ENCODE peak calls at places on chromosomes 2 and 18, in eight cellular contexts. E, P, M, W, O, Y, Q and I are unnamed samples. For H3K9me3, the result is how much of the 10 kb centered on the place peaks cover.

GRCh38 chr2:239394346-239394945 is 6.4 kb downstream of the HDAC4 start:
- DNase-seq in E (no peak), P (peak), M (no peak), W (no peak), O (no peak), Y (peak), Q (peak), I (peak)

GRCh38 chr2:134712334-134712733 is 6.5 kb downstream of the TMEM163 start:
- DNase-seq in E (no peak), P (no peak), M (no peak), W (no peak), O (no peak), Y (no peak), Q (no peak), I (no peak)

GRCh38 chr2:239164281-239164871 is 236.4 kb downstream of the HDAC4 start:
- DNase-seq in E (no peak), P (peak), M (peak), W (peak), O (no peak), Y (no peak), Q (peak), I (no peak)

GRCh38 chr2:239991689-239992314 is 33.3 kb downstream of the NDUFA10 start:
- DNase-seq in E (peak), P (no peak), M (no peak), W (no peak), O (no peak), Y (peak), Q (no peak), I (no peak)

GRCh38 chr2:88080545-88080944 is 12.9 kb downstream of the SMYD1 start:
- DNase-seq in E (no peak), P (no peak), M (no peak), W (no peak), O (no peak), Y (no peak), Q (no peak), I (no peak)

GRCh38 chr2:239390546-239391285 is 10.1 kb downstream of the HDAC4 start:
- DNase-seq in E (no peak), P (peak), M (no peak), W (peak), O (no peak), Y (no peak), Q (peak), I (no peak)

GRCh38 chr2:9715238-9715637 is 84.4 kb upstream of the YWHAQ start:
- DNase-seq in E (no peak), P (no peak), M (no peak), W (no peak), O (no peak), Y (no peak), Q (no peak), I (no peak)

GRCh38 chr2:68828887-68829708 is 42.1 kb downstream of the BMP10 start:
- DNase-seq in E (peak), P (peak), M (peak), W (peak), O (peak), Y (peak), Q (peak), I (peak)

GRCh38 chr2:86673976-86674670 is 46.0 kb upstream of the RMND5A start:
- DNase-seq in E (no peak), P (no peak), M (no peak), W (no peak), O (no peak), Y (no peak), Q (no peak), I (no peak)

GRCh38 chr2:172404824-172405223 is 22.6 kb upstream of the ITGA6 start:
- DNase-seq in E (no peak), P (no peak), M (no peak), W (no peak), O (no peak), Y (no peak), Q (no peak), I (no peak)

GRCh38 chr18:8756571-8756970 is 51.2 kb downstream of the MTCL1 start:
- DNase-seq in E (peak), P (no peak), M (no peak), W (no peak), O (no peak), Y (no peak), Q (no peak), I (no peak)

GRCh38 chr2:200590090-200590489 is 4.3 kb downstream of the AOX1 start:
- DNase-seq in E (no peak), P (no peak), M (no peak), W (peak), O (no peak), Y (no peak), Q (no peak), I (peak)

GRCh38 chr2:133012847-133013734 is 343.1 kb upstream of the LYPD1 start:
- DNase-seq in E (no peak), P (no peak), M (no peak), W (no peak), O (no peak), Y (no peak), Q (no peak), I (no peak)

GRCh38 chr2:87401726-87402345 is 346.1 kb upstream of the PLGLB2 start:
- DNase-seq in E (no peak), P (no peak), M (peak), W (no peak), O (no peak), Y (no peak), Q (peak), I (peak)

GRCh38 chr2:100071350-100072043 is 70.9 kb downstream of the AFF3 start:
- DNase-seq in E (no peak), P (no peak), M (no peak), W (no peak), O (no peak), Y (no peak), Q (no peak), I (no peak)

GRCh38 chr18:34595673-34596072 is 114.4 kb upstream of the DTNA start:
- DNase-seq in E (peak), P (no peak), M (no peak), W (peak), O (no peak), Y (peak), Q (no peak), I (no peak)

GRCh38 chr2:12296915-12297314 is 419.8 kb upstream of the TRIB2 start:
- DNase-seq in E (no peak), P (no peak), M (no peak), W (no peak), O (no peak), Y (no peak), Q (no peak), I (no peak)

GRCh38 chr2:25014631-25015030 is 27.2 kb upstream of the EFR3B start:
- DNase-seq in E (no peak), P (no peak), M (no peak), W (peak), O (no peak), Y (no peak), Q (no peak), I (no peak)

GRCh38 chr2:216904974-216905373 is 45.1 kb upstream of the TNP1 start:
- DNase-seq in E (no peak), P (no peak), M (no peak), W (no peak), O (no peak), Y (no peak), Q (no peak), I (no peak)

GRCh38 chr18:62539284-62540168 is 16.7 kb downstream of the ZCCHC2 start:
- DNase-seq in E (no peak), P (no peak), M (no peak), W (no peak), O (no peak), Y (no peak), Q (no peak), I (no peak)

GRCh38 chr2:215826838-215827441 is 186.4 kb downstream of the MREG start:
- DNase-seq in E (peak), P (no peak), M (no peak), W (no peak), O (no peak), Y (peak), Q (no peak), I (no peak)

GRCh38 chr2:9422321-9423099 is 818 bp downstream of the ITGB1BP1 start:
- DNase-seq in E (peak), P (no peak), M (peak), W (peak), O (peak), Y (peak), Q (peak), I (peak)

GRCh38 chr2:208556954-208557601 is 150.5 kb downstream of the PTH2R start:
- DNase-seq in E (no peak), P (no peak), M (no peak), W (no peak), O (no peak), Y (no peak), Q (no peak), I (no peak)

GRCh38 chr2:20538308-20539132 is 91.6 kb downstream of the RHOB start:
- DNase-seq in E (no peak), P (no peak), M (peak), W (no peak), O (no peak), Y (no peak), Q (no peak), I (no peak)

GRCh38 chr2:174012347-174013309 is 47.5 kb upstream of the SP3 start:
- DNase-seq in E (no peak), P (peak), M (peak), W (peak), O (peak), Y (peak), Q (peak), I (peak)

GRCh38 chr18:77065221-77065981 is 67.2 kb downstream of the MBP start:
- DNase-seq in E (peak), P (peak), M (peak), W (no peak), O (peak), Y (peak), Q (no peak), I (peak)

GRCh38 chr2:131142849-131143248 is 37.7 kb downstream of the PLEKHB2 start:
- DNase-seq in E (no peak), P (no peak), M (no peak), W (no peak), O (no peak), Y (no peak), Q (no peak), I (no peak)

GRCh38 chr2:218166791-218167190 is at the start of gene CXCR1:
- DNase-seq in E (no peak), P (no peak), M (no peak), W (no peak), O (no peak), Y (no peak), Q (no peak), I (no peak)

GRCh38 chr2:31748041-31748440 is 167.3 kb upstream of the SRD5A2 start:
- DNase-seq in E (no peak), P (no peak), M (no peak), W (no peak), O (no peak), Y (no peak), Q (no peak), I (no peak)

GRCh38 chr2:237060518-237061312 is 25.0 kb upstream of the COPS8 start:
- DNase-seq in E (peak), P (no peak), M (no peak), W (peak), O (peak), Y (peak), Q (no peak), I (peak)

GRCh38 chr2:229553091-229553490 is 161.3 kb downstream of the DNER start:
- DNase-seq in E (no peak), P (no peak), M (no peak), W (no peak), O (no peak), Y (no peak), Q (no peak), I (no peak)

GRCh38 chr18:72638353-72638752 is 94.2 kb upstream of the CBLN2 start:
- DNase-seq in E (no peak), P (no peak), M (no peak), W (no peak), O (no peak), Y (no peak), Q (no peak), I (no peak)

GRCh38 chr2:177164584-177165052 is 48.0 kb upstream of the HNRNPA3 start:
- DNase-seq in E (peak), P (peak), M (peak), W (peak), O (peak), Y (peak), Q (peak), I (peak)

GRCh38 chr2:168640039-168640438 is 162.4 kb upstream of the NOSTRIN start:
- DNase-seq in E (no peak), P (no peak), M (no peak), W (no peak), O (no peak), Y (no peak), Q (no peak), I (no peak)

GRCh38 chr2:236214331-236214995 is 46.3 kb upstream of the GBX2 start:
- DNase-seq in E (no peak), P (no peak), M (no peak), W (no peak), O (no peak), Y (no peak), Q (no peak), I (no peak)

GRCh38 chr2:99444222-99444621 is 45.6 kb downstream of the REV1 start:
- DNase-seq in E (no peak), P (no peak), M (no peak), W (no peak), O (no peak), Y (no peak), Q (no peak), I (no peak)

DNA sequence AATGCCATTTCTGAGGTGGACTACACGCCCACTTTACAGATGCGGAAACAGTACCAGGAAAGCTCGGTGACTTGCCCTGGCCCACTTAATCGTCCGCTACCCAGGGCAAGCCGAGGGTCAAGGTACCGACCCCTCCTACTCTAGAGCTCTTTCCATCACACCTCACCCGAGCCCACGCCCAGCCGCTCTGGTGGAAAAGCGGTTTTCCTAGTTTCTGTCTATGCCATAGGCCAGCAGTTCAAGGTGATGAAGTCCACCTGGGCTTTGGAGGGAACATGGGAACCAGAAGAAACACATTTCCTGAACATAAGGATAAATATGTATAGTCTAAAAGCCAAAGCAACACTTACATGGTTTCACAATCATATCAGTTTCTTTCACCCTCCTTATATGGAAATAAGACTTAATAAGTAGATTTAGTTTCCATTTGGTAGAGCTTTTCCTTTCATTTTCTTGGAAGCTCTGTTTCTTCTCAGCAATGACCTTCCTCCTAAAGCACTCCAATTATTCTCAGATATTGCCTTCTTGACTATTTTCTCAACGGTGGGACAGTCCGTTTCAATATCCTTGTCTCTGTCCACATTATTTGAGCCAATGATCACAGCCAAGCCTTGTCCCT is 589 bp downstream of the VWA3B start:
- DNase-seq in E (no peak), P (no peak), M (no peak), W (no peak), O (no peak), Y (peak), Q (no peak), I (no peak)
- H3K4me3 ChIP-seq in E (peak), P (peak), M (no peak), W (peak), O (peak), Y (peak), Q (peak), I (peak)

GRCh38 chr2:5060956-5061355 is 631.2 kb upstream of the SOX11 start:
- DNase-seq in E (no peak), P (no peak), M (no peak), W (no peak), O (no peak), Y (no peak), Q (no peak), I (no peak)
- H3K9me3 ChIP-seq in E (under half), P (under half), M (under half), W (under half), O (under half), Y (under half), Q (under half), I (under half)

DNA sequence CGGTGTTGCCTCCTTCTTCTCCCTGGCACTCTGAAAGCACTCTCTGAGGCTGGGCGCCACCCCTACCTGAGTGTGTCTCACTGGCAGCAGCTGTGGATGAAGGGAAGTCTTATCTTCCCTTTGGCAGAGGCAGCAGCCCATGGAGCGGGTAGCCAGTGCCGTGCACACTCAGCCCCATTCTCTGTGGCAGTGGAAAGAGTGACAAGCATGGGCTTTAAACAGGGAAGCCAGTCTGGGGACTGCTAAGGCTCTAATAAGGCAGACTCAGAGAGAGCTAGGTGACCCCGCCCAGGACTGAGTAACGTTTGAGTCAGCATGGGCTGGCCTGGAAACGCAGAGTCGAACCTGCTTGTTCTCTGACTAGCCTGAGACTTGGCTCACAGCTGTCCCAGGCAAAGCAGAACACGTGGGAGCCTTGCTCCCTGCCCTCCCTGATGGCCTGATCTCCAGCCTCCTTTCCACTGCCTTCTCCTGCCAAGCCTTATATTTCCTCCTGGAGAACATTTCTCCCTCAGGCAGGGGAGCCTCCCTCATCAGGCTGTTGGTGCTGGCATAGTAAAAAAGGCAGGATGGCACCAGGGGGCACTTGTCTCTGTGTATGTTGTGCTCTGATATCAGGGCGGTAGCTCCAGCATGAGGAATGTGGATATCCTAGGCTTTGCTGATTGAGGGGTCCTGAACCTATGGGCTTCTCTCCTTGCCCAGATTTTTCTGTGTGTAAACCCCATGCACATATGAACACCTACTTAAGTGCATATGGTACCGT is 93.9 kb upstream of the LGALSL start:
- DNase-seq in E (peak), P (peak), M (peak), W (peak), O (peak), Y (peak), Q (peak), I (peak)
- H3K4me3 ChIP-seq in E (no peak), P (no peak), M (no peak), W (no peak), O (no peak), Y (no peak), Q (no peak), I (no peak)

GRCh38 chr2:241586564-241587264 is 28.2 kb downstream of the BOK start:
- DNase-seq in E (no peak), P (no peak), M (no peak), W (no peak), O (no peak), Y (no peak), Q (no peak), I (no peak)
- H3K9me3 ChIP-seq in E (under half), P (under half), M (under half), W (under half), O (under half), Y (half or more), Q (under half), I (under half)

DNA sequence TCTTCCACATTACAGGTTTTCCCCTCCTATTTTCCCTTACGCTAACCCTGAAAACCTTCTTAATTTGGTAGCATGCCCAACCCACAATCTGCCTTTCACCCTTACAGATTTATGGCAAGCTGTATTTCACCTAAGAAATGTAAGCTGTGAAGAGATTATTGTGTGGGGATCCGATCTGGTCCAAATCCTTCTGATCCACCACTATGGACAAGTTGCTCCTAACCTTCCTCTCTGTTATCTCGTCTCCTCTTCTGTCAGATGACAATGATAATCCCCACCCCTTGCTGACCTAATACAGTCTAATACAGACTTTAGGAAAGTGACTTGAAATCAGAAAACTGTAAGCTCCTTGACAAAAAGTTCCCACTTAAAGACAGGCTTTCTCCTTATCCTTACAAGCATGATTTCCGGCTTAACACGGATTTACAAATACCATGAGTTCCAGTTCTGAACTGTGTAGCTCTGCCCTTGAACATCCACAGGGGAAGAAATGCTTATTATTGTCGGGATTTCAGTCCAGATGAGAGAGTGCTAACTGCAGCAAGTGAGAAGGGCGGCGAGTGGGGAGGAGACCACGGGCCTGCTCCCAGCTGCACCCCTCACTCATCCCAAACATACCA is 73.0 kb downstream of the LRRC30 start:
- DNase-seq in E (no peak), P (no peak), M (no peak), W (no peak), O (no peak), Y (no peak), Q (no peak), I (no peak)
- H3K4me3 ChIP-seq in E (no peak), P (no peak), M (no peak), W (no peak), O (no peak), Y (no peak), Q (no peak), I (no peak)

GRCh38 chr2:224940618-224941017 is 101.7 kb downstream of the DOCK10 start:
- DNase-seq in E (no peak), P (no peak), M (no peak), W (no peak), O (no peak), Y (no peak), Q (no peak), I (no peak)
- H3K9me3 ChIP-seq in E (under half), P (under half), M (under half), W (under half), O (under half), Y (under half), Q (under half), I (under half)

DNA sequence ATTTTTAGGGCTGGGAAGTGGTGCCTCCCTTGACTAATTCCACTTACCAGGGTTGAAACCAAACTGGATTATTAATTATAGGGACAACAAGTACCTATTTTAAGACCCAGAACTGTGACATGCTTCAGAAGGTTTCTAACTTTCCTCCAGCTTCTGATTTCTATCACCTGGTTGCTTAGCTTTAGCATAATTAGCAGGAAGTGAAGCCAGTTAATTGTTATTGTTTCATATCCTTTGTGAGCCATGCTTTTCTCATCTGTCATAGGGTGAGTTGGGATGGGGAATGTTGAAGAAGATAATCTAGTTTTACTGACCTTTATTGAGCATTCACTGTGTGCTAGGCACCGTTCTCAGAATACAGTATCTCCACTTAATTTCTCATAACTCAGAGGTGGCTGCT is 3.2 kb downstream of the YPEL5 start:
- DNase-seq in E (no peak), P (no peak), M (no peak), W (no peak), O (no peak), Y (no peak), Q (no peak), I (no peak)
- H3K4me3 ChIP-seq in E (no peak), P (peak), M (no peak), W (no peak), O (no peak), Y (no peak), Q (peak), I (no peak)